ENCODE peak calls at places on chromosomes 16 and 17, in four cellular contexts. E, H, T and K are unnamed samples.

GRCh38 chr17:45342871-45343526 is 26.2 kb upstream of the MAP3K14 start:
- DNase-seq in E (no peak), T (no peak), H (no peak), K (no peak)

GRCh38 chr16:57372372-57373116 is at the start of gene CX3CL1:
- DNase-seq in E (peak; percentile 56), H (peak; percentile 69), T (peak; percentile 43), K (no peak)

GRCh38 chr16:57591086-57591869 is 37.2 kb upstream of the ADGRG1 start:
- DNase-seq in E (peak; percentile 83), T (peak; percentile 79), H (peak; percentile 77), K (peak; percentile 79)

GRCh38 chr17:42760652-42761581 is at the start of gene RAMP2:
- DNase-seq in H (peak; percentile 28), E (peak; percentile 65), T (peak; percentile 25), K (peak; percentile 40)

GRCh38 chr17:17376362-17376761 is 73.2 kb downstream of the NT5M start:
- DNase-seq in H (no peak), E (no peak), T (peak; percentile 54), K (no peak)

GRCh38 chr16:3992297-3993051 is 112.0 kb upstream of the CREBBP start:
- DNase-seq in T (no peak), E (no peak), H (no peak), K (no peak)

GRCh38 chr16:66196770-66197169 is 169.7 kb upstream of the CDH5 start:
- DNase-seq in E (no peak), H (no peak), T (no peak), K (no peak)

GRCh38 chr17:46984341-46984740 is 5.3 kb upstream of the RPRML start:
- DNase-seq in E (no peak), T (no peak), H (no peak), K (no peak)

GRCh38 chr17:55219939-55220338 is 44.8 kb upstream of the HLF start:
- DNase-seq in E (no peak), H (no peak), T (peak; percentile 20), K (no peak)

GRCh38 chr17:1733759-1734158 is 8.9 kb upstream of the SERPINF2 start:
- DNase-seq in H (no peak), T (no peak), E (no peak), K (no peak)

GRCh38 chr17:48532261-48532660 is 1.4 kb upstream of the HOXB1 start:
- DNase-seq in H (no peak), T (no peak), E (no peak), K (no peak)

GRCh38 chr16:74999683-75000480 is 1.1 kb downstream of the ZNRF1 start:
- DNase-seq in T (peak; percentile 71), E (peak; percentile 27), H (peak; percentile 7), K (peak; percentile 51)

GRCh38 chr17:29561541-29562517 is 5.0 kb downstream of the ABHD15 start:
- DNase-seq in H (no peak), E (no peak), T (no peak), K (no peak)

GRCh38 chr16:69141936-69142335 is 9.5 kb downstream of the UTP4 start:
- DNase-seq in T (no peak), H (no peak), E (no peak), K (no peak)

GRCh38 chr16:69145658-69146057 is 13.2 kb downstream of the UTP4 start:
- DNase-seq in E (no peak), T (no peak), H (no peak), K (no peak)

GRCh38 chr16:69141014-69141413 is 8.6 kb downstream of the UTP4 start:
- DNase-seq in T (no peak), E (no peak), H (no peak), K (no peak)

GRCh38 chr16:69138608-69139007 is 6.2 kb downstream of the UTP4 start:
- DNase-seq in T (no peak), E (no peak), H (no peak), K (no peak)

DNA sequence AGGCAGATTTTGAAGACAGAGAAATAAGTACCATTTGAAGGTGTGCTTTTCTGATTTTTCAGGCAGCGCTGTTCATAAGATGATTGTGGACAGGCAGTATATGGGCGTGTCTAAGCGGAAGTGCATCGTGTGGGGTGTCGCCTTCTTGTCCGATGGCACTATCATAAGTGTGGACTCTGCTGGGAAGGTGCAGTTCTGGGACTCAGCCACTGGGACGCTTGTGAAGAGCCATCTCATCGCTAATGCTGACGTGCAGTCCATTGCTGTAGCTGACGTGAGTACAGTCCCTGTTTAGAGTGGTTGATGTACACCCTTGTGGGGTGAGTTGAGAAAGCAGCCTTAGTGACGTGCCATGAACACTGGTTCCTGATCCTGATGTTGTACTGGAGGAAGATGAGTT is 10.7 kb downstream of the UTP4 start:
- DNase-seq in H (no peak), E (peak; percentile 15), T (no peak), K (no peak)
- TF ChIP-seq CTCF in H (peak; percentile 23), E (no peak), T (no peak), K (no peak)

DNA sequence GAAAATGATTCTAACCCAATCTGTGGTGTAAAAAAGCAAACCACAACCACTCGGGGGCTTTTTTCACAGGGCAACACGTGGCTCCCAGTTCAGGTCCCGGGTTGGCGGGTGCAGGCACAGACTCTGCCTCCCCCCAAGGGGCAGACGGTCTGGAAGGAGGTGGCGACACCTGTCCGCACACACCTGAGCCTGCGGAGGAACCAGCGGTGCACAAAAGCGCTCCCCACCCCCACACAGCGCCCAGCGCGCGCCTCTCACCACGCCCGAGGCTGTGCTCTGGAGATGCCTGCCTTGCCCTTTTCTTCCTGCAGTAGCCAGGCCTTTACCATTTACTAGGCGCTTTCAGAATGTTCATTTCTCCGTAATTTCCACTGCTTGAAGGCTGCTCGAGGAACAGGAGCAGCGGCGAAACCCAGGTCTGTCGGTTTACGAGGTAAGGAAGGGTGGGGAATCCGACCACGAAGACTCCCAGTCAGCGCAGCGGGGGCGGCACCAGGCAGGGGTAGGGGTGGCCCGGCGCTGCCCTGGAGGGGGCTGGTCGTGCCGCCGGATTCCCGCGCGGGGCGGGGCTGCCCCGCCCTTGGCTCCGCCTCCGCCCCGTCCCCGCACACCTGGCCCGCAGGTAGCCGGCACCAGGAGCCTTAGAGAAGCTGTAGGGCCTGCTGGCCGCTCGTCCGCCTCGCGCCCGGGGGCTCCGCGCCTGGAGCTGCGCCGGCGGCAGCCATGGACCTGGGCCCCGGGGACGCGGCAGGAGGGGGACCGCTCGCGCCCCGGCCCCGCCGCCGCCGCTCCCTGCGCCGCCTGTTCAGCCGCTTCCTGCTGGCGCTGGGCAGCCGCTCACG is at the start of gene USP43:
- DNase-seq in T (peak; percentile 66), E (peak; percentile 21), H (peak; percentile 28), K (peak; percentile 38)
- TF ChIP-seq CTCF in T (no peak), E (no peak), H (peak; percentile 35), K (no peak)

GRCh38 chr16:47258874-47259461 is 115.2 kb upstream of the NETO2 start:
- DNase-seq in E (peak; percentile 37), H (no peak), T (no peak), K (peak; percentile 29)
- TF ChIP-seq CTCF in E (peak; percentile 67), H (peak; percentile 74), T (peak; percentile 59), K (peak; percentile 33)

DNA sequence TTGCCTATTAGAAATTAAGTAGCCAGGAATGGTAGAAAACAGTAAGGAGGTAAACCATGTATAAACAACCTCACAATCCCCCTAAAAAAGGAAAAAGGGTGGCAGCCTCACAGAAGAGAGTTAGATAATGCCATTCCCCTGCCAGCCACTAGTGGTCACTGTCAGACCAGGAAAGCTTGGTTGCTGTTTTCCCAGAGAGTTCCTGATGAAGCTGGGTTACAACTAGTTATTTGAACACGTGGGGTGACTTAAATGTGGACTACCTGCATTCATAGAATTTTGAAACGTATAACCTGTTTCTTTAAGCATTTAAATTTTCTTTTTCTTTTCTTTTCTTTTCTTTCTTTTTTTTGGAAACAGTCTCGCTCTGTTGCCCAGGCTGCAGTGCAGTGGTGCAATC is 5.8 kb downstream of the GPRC5C start:
- DNase-seq in H (no peak), T (no peak), E (no peak), K (no peak)
- TF ChIP-seq CTCF in H (peak; percentile 76), T (peak; percentile 75), E (peak; percentile 91), K (peak; percentile 65)

GRCh38 chr16:69852815-69853214 is 90.7 kb downstream of the WWP2 start:
- DNase-seq in E (no peak), H (no peak), T (no peak), K (no peak)

GRCh38 chr16:69845181-69845580 is 83.0 kb downstream of the WWP2 start:
- DNase-seq in T (no peak), H (no peak), E (no peak), K (no peak)

GRCh38 chr16:69847643-69848042 is 85.5 kb downstream of the WWP2 start:
- DNase-seq in E (no peak), H (no peak), T (no peak), K (no peak)

GRCh38 chr16:69851491-69852240 is 89.5 kb downstream of the WWP2 start:
- DNase-seq in T (no peak), E (no peak), H (no peak), K (no peak)

DNA sequence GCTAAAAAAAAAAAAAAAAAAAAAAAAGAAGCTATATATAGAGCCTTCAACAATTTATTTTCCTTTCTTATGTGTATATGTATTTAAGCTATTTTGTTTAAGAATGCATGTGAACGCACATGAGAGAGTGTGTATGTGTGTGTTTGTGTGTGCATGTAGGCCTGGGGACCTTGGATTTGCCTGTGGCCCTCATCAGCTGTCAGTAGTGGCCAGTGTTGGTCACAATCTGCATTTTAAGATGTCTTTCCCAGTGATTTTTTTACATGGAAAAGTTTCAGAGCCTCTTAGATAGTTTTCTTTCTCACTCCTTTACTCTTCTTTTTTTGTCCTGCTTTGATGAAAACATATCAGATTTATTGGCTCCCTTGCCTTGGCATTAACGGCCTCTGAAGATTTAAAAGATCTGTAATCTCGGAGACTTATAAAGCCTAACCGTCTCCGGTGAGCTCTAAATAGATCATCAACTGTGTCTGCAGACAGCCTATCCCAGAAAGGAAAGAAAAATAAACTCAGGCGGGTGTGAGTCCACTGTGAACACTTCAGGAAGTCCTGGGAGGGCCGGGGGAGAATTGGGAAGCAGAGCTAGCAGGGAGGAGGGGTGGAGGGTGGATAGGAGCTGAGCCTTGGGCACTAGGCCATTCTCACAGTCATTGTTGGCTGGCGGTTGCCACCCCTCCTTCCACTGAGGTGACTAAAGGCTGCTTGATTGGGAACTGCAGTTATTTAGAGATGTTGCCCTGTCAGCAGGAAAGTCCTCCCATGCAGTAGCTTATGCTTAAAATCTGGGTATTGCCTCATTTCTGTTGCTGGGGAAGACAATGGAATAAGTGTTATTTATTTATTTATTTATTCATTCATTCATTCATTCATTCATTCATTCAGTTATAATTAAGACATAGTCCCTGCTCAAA is 86.8 kb downstream of the WWP2 start:
- DNase-seq in E (peak; percentile 43), T (peak; percentile 93), H (no peak), K (no peak)
- TF ChIP-seq CTCF in E (no peak), T (peak; percentile 13), H (no peak), K (no peak)

DNA sequence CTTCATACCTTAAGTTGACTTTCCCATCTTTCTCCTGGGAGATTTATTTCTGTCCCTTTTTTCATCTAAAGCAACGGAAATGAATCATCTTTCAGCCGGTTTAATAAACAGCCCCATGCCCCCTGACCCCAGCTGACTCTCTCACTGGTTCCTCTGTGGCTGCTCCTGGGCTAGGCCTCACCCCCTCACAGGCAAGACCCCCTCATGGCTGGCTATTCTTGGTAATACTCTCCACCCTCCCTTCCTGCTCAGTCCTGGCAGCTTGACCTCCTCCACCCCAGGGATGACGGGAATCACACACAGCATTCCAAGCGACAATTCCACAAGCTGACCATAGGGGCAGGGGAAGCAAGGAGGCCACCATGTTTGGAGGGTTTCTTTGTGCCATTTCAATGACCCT is 1.5 kb upstream of the ADAP2 start:
- DNase-seq in H (no peak), T (no peak), E (no peak), K (no peak)
- TF ChIP-seq CTCF in H (no peak), T (no peak), E (no peak), K (no peak)